ENCODE peak calls at places on chromosomes 7 and 10, in ten cellular contexts. L is A549; U is ecto neural progenitor cell; A is activated CD8-positive, alpha-beta memory T cell treated with anti-CD3 and anti-CD28 coated beads, Interleukin-2, amount 50 U/mL, for 48 hours; N is GM04503; T is glomerular endothelial cell; Y is OCI-LY7; R is central memory CD4-positive, alpha-beta T cell; C is lung microvascular endothelial cell; J is LoVo. Q is an unnamed sample.

GRCh38 chr10:209357-209756 is 74.1 kb downstream of the ZMYND11 start:
- DNase-seq in R (no peak), A (no peak), N (no peak), C (peak), T (no peak), J (no peak), L (no peak), U (no peak), Y (no peak), Q (no peak)

GRCh38 chr7:81690251-81690650 is 79.6 kb downstream of the HGF start:
- DNase-seq in J (no peak), L (no peak), A (no peak), U (no peak), N (no peak), C (no peak), Y (no peak), T (no peak), R (no peak), Q (no peak)

GRCh38 chr7:39720586-39720985 is 97.2 kb downstream of the RALA start:
- DNase-seq in L (no peak), J (peak), T (no peak), C (no peak), A (no peak), R (no peak), N (no peak), Y (no peak), U (no peak), Q (no peak)

GRCh38 chr10:30583778-30584415 is 45.7 kb downstream of the LYZL2 start:
- DNase-seq in N (no peak), C (peak), J (peak), A (no peak), U (no peak), L (peak), T (peak), R (no peak), Y (peak), Q (no peak)

GRCh38 chr10:73932625-73933112 is 21.7 kb downstream of the PLAU start:
- DNase-seq in N (no peak), J (no peak), L (no peak), U (no peak), T (no peak), A (no peak), Y (no peak), C (no peak), R (no peak), Q (no peak)

GRCh38 chr10:58513189-58514101 is 773 bp downstream of the BICC1 start:
- DNase-seq in Y (no peak), L (peak), C (no peak), N (no peak), A (peak), R (no peak), U (peak), J (peak), T (no peak), Q (peak)

GRCh38 chr7:149147730-149148653 is 739 bp downstream of the ZNF398 start:
- DNase-seq in U (peak), C (peak), J (peak), R (peak), N (no peak), L (peak), A (peak), Y (peak), T (no peak), Q (peak)

GRCh38 chr7:157550300-157551275 is 213.8 kb downstream of the DNAJB6 start:
- DNase-seq in R (no peak), A (no peak), U (no peak), L (no peak), T (no peak), C (no peak), Y (no peak), J (no peak), N (no peak), Q (no peak)

GRCh38 chr10:34200355-34200901 is 614.7 kb downstream of the PARD3 start:
- DNase-seq in T (no peak), R (no peak), Y (no peak), U (no peak), J (no peak), N (no peak), L (no peak), A (no peak), C (no peak), Q (no peak)

GRCh38 chr7:139034855-139035587 is 821 bp downstream of the ZC3HAV1L start:
- DNase-seq in R (no peak), A (peak), Y (no peak), T (no peak), N (no peak), C (peak), U (no peak), J (peak), L (peak), Q (no peak)